ENCODE peak calls at places on chromosomes 13 and 19, in nine cellular contexts. A, Z, O, R, Q, X, G, Y and U are unnamed samples.

GRCh38 chr13:51715613-51716012 is 88.3 kb downstream of the DHRS12 start:
- DNase-seq in Z (no peak), Q (no peak), G (no peak), R (no peak), O (no peak), X (no peak), Y (no peak), A (no peak), U (no peak)

GRCh38 chr19:36136975-36137686 is 2.7 kb upstream of the CAPNS1 start:
- DNase-seq in A (no peak), G (no peak), Z (no peak), O (no peak), Q (no peak), Y (peak), R (no peak), X (peak), U (no peak)

GRCh38 chr19:15636026-15636425 is 4.7 kb upstream of the CYP4F3 start:
- DNase-seq in Y (no peak), Q (peak), G (no peak), R (no peak), Z (no peak), X (no peak), O (no peak), A (no peak), U (no peak)

GRCh38 chr13:110925023-110925608 is 10.2 kb upstream of the ANKRD10 start:
- DNase-seq in O (no peak), Y (no peak), G (no peak), Q (no peak), R (no peak), Z (peak), X (no peak), A (peak), U (peak)

GRCh38 chr13:41154042-41154441 is 21.4 kb upstream of the KBTBD6 start:
- DNase-seq in A (no peak), Y (no peak), R (no peak), Q (no peak), Z (no peak), O (no peak), X (no peak), G (no peak), U (no peak)

GRCh38 chr13:33236021-33236420 is 49.5 kb downstream of the STARD13 start:
- DNase-seq in A (no peak), O (no peak), Y (no peak), R (no peak), X (no peak), Z (no peak), Q (no peak), G (no peak), U (no peak)

GRCh38 chr13:109869312-109870237 is 83.2 kb upstream of the IRS2 start:
- DNase-seq in X (peak), Q (peak), G (peak), A (peak), Z (no peak), O (peak), R (no peak), Y (peak), U (peak)

GRCh38 chr19:50427997-50428425 is 4.7 kb upstream of the MYBPC2 start:
- DNase-seq in G (no peak), Q (peak), X (no peak), Z (peak), Y (peak), A (peak), R (no peak), O (no peak), U (peak)

GRCh38 chr13:52848455-52849190 is at the start of gene PCDH8:
- DNase-seq in A (no peak), Y (no peak), X (no peak), R (no peak), O (no peak), G (peak), Q (peak), Z (peak), U (no peak)

GRCh38 chr19:8307400-8307964 is 676 bp downstream of the CD320 start:
- DNase-seq in R (no peak), G (no peak), Z (peak), Q (no peak), O (no peak), A (no peak), Y (no peak), X (no peak), U (no peak)

GRCh38 chr19:15191982-15192381 is 8.8 kb downstream of the NOTCH3 start:
- DNase-seq in X (no peak), Q (no peak), A (no peak), G (no peak), R (no peak), Z (no peak), O (no peak), Y (no peak), U (no peak)

GRCh38 chr19:55643733-55644116 is 276 bp downstream of the ZNF581 start:
- DNase-seq in X (no peak), Q (no peak), A (no peak), G (no peak), O (no peak), R (no peak), Y (no peak), Z (no peak), U (no peak)

GRCh38 chr19:13104848-13105646 is 2.4 kb upstream of the LYL1 start:
- DNase-seq in Q (no peak), X (no peak), G (peak), O (no peak), Y (no peak), Z (no peak), R (no peak), A (peak), U (no peak)

GRCh38 chr13:107266657-107267056 is 698.7 kb upstream of the ARGLU1 start:
- DNase-seq in X (no peak), A (no peak), O (no peak), G (no peak), Z (no peak), R (no peak), Q (no peak), Y (no peak), U (no peak)

GRCh38 chr13:47397739-47398138 is 500.9 kb upstream of the HTR2A start:
- DNase-seq in O (no peak), Q (no peak), X (no peak), Z (no peak), Y (no peak), R (no peak), A (no peak), G (no peak), U (no peak)

GRCh38 chr19:49120868-49121267 is 1.5 kb downstream of the PPFIA3 start:
- DNase-seq in O (no peak), Q (no peak), A (no peak), G (no peak), X (no peak), Z (no peak), Y (no peak), R (no peak), U (no peak)

GRCh38 chr19:34734601-34735103 is 609 bp downstream of the ZNF181 start:
- DNase-seq in G (no peak), Z (peak), X (no peak), O (no peak), Q (no peak), A (no peak), Y (no peak), R (no peak), U (no peak)

GRCh38 chr13:60627071-60627686 is 230.2 kb downstream of the TDRD3 start:
- DNase-seq in Z (peak), X (no peak), Y (no peak), A (no peak), Q (no peak), O (no peak), G (peak), R (no peak), U (no peak)

GRCh38 chr13:29909975-29910674 is 59.7 kb upstream of the UBL3 start:
- DNase-seq in A (no peak), G (no peak), O (no peak), X (no peak), R (no peak), Q (no peak), Y (peak), Z (no peak), U (no peak)

GRCh38 chr13:98525852-98526512 is 50.9 kb downstream of the STK24 start:
- DNase-seq in Y (no peak), X (no peak), A (no peak), R (no peak), G (no peak), Z (no peak), O (no peak), Q (no peak), U (no peak)

GRCh38 chr19:17348700-17349099 is 11.3 kb downstream of the GTPBP3 start:
- DNase-seq in Q (no peak), X (peak), R (no peak), Y (peak), G (no peak), Z (peak), O (no peak), A (no peak), U (no peak)

GRCh38 chr19:52138614-52139290 is 986 bp downstream of the ZNF616 start:
- DNase-seq in X (no peak), O (no peak), A (peak), Y (no peak), Q (peak), G (peak), Z (peak), R (no peak), U (no peak)

GRCh38 chr19:1933942-1934341 is 7.0 kb upstream of the CSNK1G2 start:
- DNase-seq in A (no peak), Y (no peak), G (no peak), R (no peak), O (no peak), Z (no peak), X (no peak), Q (no peak), U (no peak)